ENCODE peak calls at places on chromosome 12, in ten cellular contexts. B is NCI-H1092 treated with DMSO at 0.1 percent for 48 hours; E is uterus; F is RWPE1; V is DND-41; Y is CD8-positive, alpha-beta memory T cell; S is cardiac muscle cell; A is LoVo; R is fibroblast of mammary gland; M is endodermal cell. I is an unnamed sample.

GRCh38 chr12:78470354-78471195 is 394.0 kb upstream of the SYT1 start:
- DNase-seq in B (peak; percentile 20), E (no peak), F (peak; percentile 15), V (no peak), Y (no peak), S (peak; percentile 42), A (peak; percentile 51), R (peak; percentile 60), M (peak; percentile 83), I (peak; percentile 60)

GRCh38 chr12:108734200-108734906 is 3.0 kb upstream of the CORO1C start:
- DNase-seq in B (no peak), E (no peak), F (peak; percentile 75), V (no peak), Y (no peak), S (peak; percentile 79), A (peak; percentile 98), R (peak; percentile 96), M (no peak), I (peak; percentile 92)

GRCh38 chr12:14810953-14811483 is 3.0 kb downstream of the SMCO3 start:
- DNase-seq in B (peak; percentile 19), E (no peak), F (peak; percentile 11), V (peak; percentile 13), Y (no peak), S (peak; percentile 48), A (peak; percentile 14), R (no peak), M (peak; percentile 80), I (peak; percentile 43)

GRCh38 chr12:112116232-112117060 is 7.9 kb upstream of the NAA25 start:
- DNase-seq in B (peak; percentile 40), E (peak; percentile 24), F (no peak), V (peak; percentile 84), Y (no peak), S (peak; percentile 95), A (no peak), R (no peak), M (peak; percentile 98), I (peak; percentile 92)

GRCh38 chr12:112536367-112536730 is 117.6 kb downstream of the PTPN11 start:
- DNase-seq in B (no peak), E (no peak), F (no peak), V (no peak), Y (no peak), S (no peak), A (no peak), R (no peak), M (no peak), I (no peak)

GRCh38 chr12:3533703-3534386 is 42.8 kb downstream of the PRMT8 start:
- DNase-seq in B (peak; percentile 93), E (no peak), F (no peak), V (no peak), Y (no peak), S (peak; percentile 18), A (no peak), R (no peak), M (peak; percentile 60), I (peak; percentile 10)

GRCh38 chr12:9049520-9050133 is 60.3 kb downstream of the KLRG1 start:
- DNase-seq in B (peak; percentile 8), E (no peak), F (peak; percentile 29), V (peak; percentile 19), Y (no peak), S (peak; percentile 68), A (peak; percentile 64), R (peak; percentile 64), M (no peak), I (peak; percentile 55)

GRCh38 chr12:10213168-10214130 is 772 bp downstream of the GABARAPL1 start:
- DNase-seq in B (peak; percentile 33), E (peak; percentile 83), F (peak; percentile 48), V (peak; percentile 69), Y (peak; percentile 94), S (peak; percentile 94), A (peak; percentile 49), R (peak; percentile 91), M (peak; percentile 89), I (peak; percentile 96)

I was measured in iris pigment epithelial cell.